ENCODE peak calls at places on chromosomes 6 and 20, in seven cellular contexts. F, I, Y, R, P, O and M are unnamed samples.
A peak's percentile ranks its signal among the peaks of the same experiment; 100 is the strongest.

GRCh38 chr20:52179331-52180166 is 12.0 kb downstream of the ZFP64 start:
- DNase-seq in F (no peak), R (no peak), Y (no peak), P (no peak), O (no peak), I (no peak), M (no peak)

GRCh38 chr6:12008366-12009179 is 3.5 kb upstream of the HIVEP1 start:
- DNase-seq in Y (no peak), O (peak; percentile 53), R (peak; percentile 86), I (peak; percentile 89), P (peak; percentile 95), F (peak; percentile 96), M (peak; percentile 64)

GRCh38 chr6:36852481-36853147 is 13.4 kb upstream of the CPNE5 start:
- DNase-seq in O (no peak), Y (no peak), R (no peak), F (no peak), P (no peak), I (no peak), M (no peak)

GRCh38 chr6:155154158-155154830 is 109.5 kb upstream of the CLDN20 start:
- DNase-seq in I (no peak), Y (peak; percentile 78), P (peak; percentile 32), O (no peak), R (no peak), F (no peak), M (no peak)

GRCh38 chr6:106572436-106572835 is 56.9 kb downstream of the RTN4IP1 start:
- DNase-seq in I (no peak), F (no peak), P (no peak), Y (no peak), R (no peak), O (no peak), M (no peak)

GRCh38 chr6:48691420-48691819 is 580.4 kb upstream of the PTCHD4 start:
- DNase-seq in O (no peak), P (no peak), Y (no peak), F (no peak), R (no peak), I (no peak), M (no peak)

GRCh38 chr6:107423474-107423873 is 35.9 kb downstream of the PDSS2 start:
- DNase-seq in F (no peak), I (no peak), P (no peak), Y (no peak), R (no peak), O (no peak), M (no peak)

GRCh38 chr20:19423097-19423891 is 210.9 kb downstream of the SLC24A3 start:
- DNase-seq in I (no peak), Y (no peak), F (no peak), R (no peak), O (no peak), P (no peak), M (no peak)

GRCh38 chr20:59837623-59838394 is 95.6 kb downstream of the SYCP2 start:
- DNase-seq in Y (no peak), I (no peak), O (no peak), F (no peak), R (no peak), P (no peak), M (no peak)

GRCh38 chr6:13517116-13517515 is 29.7 kb upstream of the GFOD1 start:
- DNase-seq in P (peak; percentile 11), F (no peak), R (no peak), I (no peak), Y (no peak), O (no peak), M (no peak)

GRCh38 chr6:148221580-148221979 is 121.1 kb upstream of the SASH1 start:
- DNase-seq in P (no peak), I (no peak), R (no peak), O (no peak), F (no peak), Y (no peak), M (no peak)

GRCh38 chr6:16333580-16333979 is 95.2 kb downstream of the GMPR start:
- DNase-seq in F (no peak), O (no peak), P (peak; percentile 23), I (no peak), Y (no peak), R (no peak), M (no peak)

GRCh38 chr6:106736502-106736901 is 107.1 kb downstream of the QRSL1 start:
- DNase-seq in R (no peak), I (no peak), Y (no peak), O (no peak), P (no peak), F (no peak), M (no peak)

GRCh38 chr6:148407372-148407771 is 64.7 kb downstream of the SASH1 start:
- DNase-seq in Y (peak; percentile 84), F (no peak), O (peak; percentile 64), P (peak; percentile 9), R (no peak), I (no peak), M (no peak)

GRCh38 chr6:95578106-95578410 is 723 bp downstream of the MANEA start:
- DNase-seq in R (no peak), Y (no peak), P (no peak), F (peak; percentile 87), I (no peak), O (no peak), M (no peak)

GRCh38 chr6:44441091-44441855 is 53.8 kb downstream of the CDC5L start:
- DNase-seq in I (no peak), P (no peak), R (no peak), Y (no peak), O (no peak), F (no peak), M (no peak)

GRCh38 chr6:44442235-44442634 is 54.7 kb downstream of the CDC5L start:
- DNase-seq in F (no peak), Y (no peak), I (no peak), O (no peak), R (no peak), P (no peak), M (no peak)

GRCh38 chr6:44439270-44440045 is 52.0 kb downstream of the CDC5L start:
- DNase-seq in Y (peak; percentile 44), F (no peak), P (no peak), I (no peak), O (no peak), R (no peak), M (no peak)

GRCh38 chr6:44435500-44435899 is 48.0 kb downstream of the CDC5L start:
- DNase-seq in I (no peak), Y (no peak), F (no peak), P (no peak), O (no peak), R (no peak), M (no peak)

DNA sequence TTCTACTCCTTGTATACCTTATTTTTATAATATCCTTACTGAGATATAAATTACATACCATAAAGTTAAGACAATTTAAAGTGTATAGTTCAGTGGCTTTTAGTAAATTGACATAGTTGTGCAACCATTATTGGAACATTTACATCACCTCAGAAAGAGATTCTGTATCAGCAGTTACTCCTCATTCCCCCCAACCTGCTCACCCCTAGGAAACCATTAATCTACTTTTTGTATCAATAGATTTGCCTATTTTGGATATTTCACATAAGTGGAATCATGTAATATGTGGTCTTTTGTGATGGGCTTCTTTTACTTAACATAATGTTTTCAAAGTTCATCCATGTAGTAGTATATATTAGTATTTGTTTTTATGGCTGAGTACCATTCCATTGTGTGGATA is 51.3 kb downstream of the CDC5L start:
- DNase-seq in I (no peak), Y (no peak), O (no peak), P (no peak), R (no peak), F (no peak), M (no peak)
- H3K27ac ChIP-seq in I (no peak overlapping the region), Y (no peak overlapping the region), O (no peak overlapping the region), P (no peak overlapping the region), R (no peak overlapping the region), F (no peak overlapping the region), M (no peak overlapping the region)

GRCh38 chr6:90271831-90272230 is 24.8 kb downstream of the BACH2 start:
- DNase-seq in Y (no peak), O (no peak), P (no peak), F (no peak), R (no peak), I (no peak), M (no peak)
- H3K27ac ChIP-seq in Y (no peak overlapping the region), O (no peak overlapping the region), P (no peak overlapping the region), F (no peak overlapping the region), R (no peak overlapping the region), I (peak overlapping the region; percentile 79), M (no peak overlapping the region)

GRCh38 chr20:37823276-37823980 is 79.5 kb upstream of the VSTM2L start:
- DNase-seq in R (no peak), P (peak; percentile 46), O (no peak), I (no peak), F (no peak), Y (no peak), M (no peak)
- H3K27ac ChIP-seq in R (no peak overlapping the region), P (no peak overlapping the region), O (no peak overlapping the region), I (no peak overlapping the region), F (no peak overlapping the region), Y (peak overlapping the region; percentile 47), M (no peak overlapping the region)

DNA sequence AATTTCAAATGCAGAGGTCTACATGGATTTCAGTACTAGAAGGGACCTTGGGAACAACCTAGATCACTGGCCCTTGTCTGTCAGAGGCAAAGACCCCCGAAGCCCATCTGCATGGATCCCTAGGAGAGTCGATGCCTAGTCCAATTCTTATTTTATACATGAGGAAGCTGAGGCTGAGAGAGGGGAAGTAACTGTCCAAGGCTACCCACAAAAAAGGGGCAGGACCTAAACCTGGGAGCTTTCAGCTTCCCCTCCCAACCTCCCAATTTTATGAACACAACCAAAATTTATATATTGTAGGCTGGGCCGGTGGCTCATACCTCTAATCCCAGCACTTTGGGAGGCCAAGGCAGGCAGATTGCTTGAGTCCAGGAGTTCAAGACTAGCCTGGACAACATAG is 73.2 kb downstream of the TRERF1 start:
- DNase-seq in Y (no peak), O (no peak), R (no peak), I (no peak), F (no peak), P (no peak), M (no peak)
- H3K27ac ChIP-seq in Y (no peak overlapping the region), O (no peak overlapping the region), R (no peak overlapping the region), I (no peak overlapping the region), F (peak overlapping the region; percentile 41), P (no peak overlapping the region), M (no peak overlapping the region)